ENCODE peak calls at places on chromosomes 2 and 18, in five cellular contexts. One of them, this sample, is unnamed. For H3K36me3 and H3K4me1, the result is how much of the 10 kb centered on the place peaks cover.

GRCh38 chr2:85164145-85164559 is 31.0 kb downstream of the TCF7L1 start:
- DNase-seq in transverse colon: no peak
- DNase-seq in iPS DF 6.9: no peak
- DNase-seq in RWPE2: no peak
- DNase-seq in colonic mucosa: no peak
- DNase-seq in this sample: no peak

GRCh38 chr2:197011777-197012641 is 85.5 kb upstream of the PGAP1 start:
- DNase-seq in colonic mucosa: no peak
- DNase-seq in transverse colon: no peak
- DNase-seq in iPS DF 6.9: no peak
- DNase-seq in RWPE2: no peak
- DNase-seq in this sample: no peak

GRCh38 chr2:56410140-56410539 is 226.3 kb downstream of the CCDC85A start:
- DNase-seq in transverse colon: no peak
- DNase-seq in colonic mucosa: no peak
- DNase-seq in iPS DF 6.9: no peak
- DNase-seq in RWPE2: no peak
- DNase-seq in this sample: no peak

GRCh38 chr2:73640537-73640936 is 1.7 kb downstream of the NAT8 start:
- DNase-seq in transverse colon: no peak
- DNase-seq in colonic mucosa: no peak
- DNase-seq in iPS DF 6.9: no peak
- DNase-seq in RWPE2: no peak
- DNase-seq in this sample: no peak

GRCh38 chr2:234286118-234286598 is 210.7 kb downstream of the ARL4C start:
- DNase-seq in colonic mucosa: no peak
- DNase-seq in iPS DF 6.9: no peak
- DNase-seq in transverse colon: no peak
- DNase-seq in RWPE2: no peak
- DNase-seq in this sample: no peak

GRCh38 chr2:236939751-236940229 is 145.9 kb upstream of the COPS8 start:
- DNase-seq in iPS DF 6.9: no peak
- DNase-seq in colonic mucosa: peak
- DNase-seq in RWPE2: no peak
- DNase-seq in transverse colon: no peak
- DNase-seq in this sample: no peak

GRCh38 chr2:110682872-110683271 is 5.0 kb upstream of the BUB1 start:
- DNase-seq in transverse colon: no peak
- DNase-seq in colonic mucosa: no peak
- DNase-seq in iPS DF 6.9: no peak
- DNase-seq in RWPE2: no peak
- DNase-seq in this sample: no peak

GRCh38 chr2:169507698-169508097 is 1.8 kb upstream of the KLHL41 start:
- DNase-seq in colonic mucosa: no peak
- DNase-seq in iPS DF 6.9: no peak
- DNase-seq in RWPE2: no peak
- DNase-seq in transverse colon: no peak
- DNase-seq in this sample: no peak

GRCh38 chr18:43919565-43919964 is 642.3 kb upstream of the SYT4 start:
- DNase-seq in colonic mucosa: no peak
- DNase-seq in transverse colon: no peak
- DNase-seq in iPS DF 6.9: no peak
- DNase-seq in RWPE2: no peak
- DNase-seq in this sample: no peak

GRCh38 chr18:49865401-49865800 is 52.1 kb upstream of the ACAA2 start:
- DNase-seq in iPS DF 6.9: no peak
- DNase-seq in transverse colon: peak
- DNase-seq in colonic mucosa: peak
- DNase-seq in RWPE2: peak
- DNase-seq in this sample: no peak

GRCh38 chr2:60552096-60552850 is 1.2 kb downstream of the BCL11A start:
- DNase-seq in iPS DF 6.9: no peak
- DNase-seq in RWPE2: no peak
- DNase-seq in colonic mucosa: no peak
- DNase-seq in transverse colon: no peak
- DNase-seq in this sample: no peak

GRCh38 chr2:143949121-143949848 is 570.6 kb downstream of the ZEB2 start:
- DNase-seq in iPS DF 6.9: no peak
- DNase-seq in RWPE2: no peak
- DNase-seq in colonic mucosa: no peak
- DNase-seq in transverse colon: no peak
- DNase-seq in this sample: no peak

GRCh38 chr2:217908544-217908943 is 94.3 kb downstream of the TNS1 start:
- DNase-seq in RWPE2: no peak
- DNase-seq in colonic mucosa: no peak
- DNase-seq in transverse colon: no peak
- DNase-seq in iPS DF 6.9: no peak
- DNase-seq in this sample: no peak

GRCh38 chr2:172094319-172095145 is 8.2 kb downstream of the DLX2 start:
- DNase-seq in RWPE2: peak
- DNase-seq in transverse colon: no peak
- DNase-seq in colonic mucosa: no peak
- DNase-seq in iPS DF 6.9: no peak
- DNase-seq in this sample: no peak

GRCh38 chr2:112644155-112644932 is 1.4 kb upstream of the SLC20A1 start:
- DNase-seq in transverse colon: peak
- DNase-seq in RWPE2: no peak
- DNase-seq in iPS DF 6.9: no peak
- DNase-seq in colonic mucosa: peak
- DNase-seq in this sample: peak

GRCh38 chr2:42248846-42249245 is 79.7 kb downstream of the EML4 start:
- DNase-seq in transverse colon: no peak
- DNase-seq in RWPE2: no peak
- DNase-seq in iPS DF 6.9: no peak
- DNase-seq in colonic mucosa: no peak
- DNase-seq in this sample: no peak

GRCh38 chr2:75491129-75491753 is 69.5 kb downstream of the EVA1A start:
- DNase-seq in colonic mucosa: no peak
- DNase-seq in iPS DF 6.9: no peak
- DNase-seq in RWPE2: no peak
- DNase-seq in transverse colon: no peak
- DNase-seq in this sample: no peak

GRCh38 chr2:236173734-236174607 is 5.8 kb upstream of the GBX2 start:
- DNase-seq in RWPE2: no peak
- DNase-seq in iPS DF 6.9: no peak
- DNase-seq in colonic mucosa: no peak
- DNase-seq in transverse colon: no peak
- DNase-seq in this sample: no peak

GRCh38 chr18:10442551-10442971 is 11.9 kb upstream of the APCDD1 start:
- DNase-seq in iPS DF 6.9: no peak
- DNase-seq in RWPE2: no peak
- DNase-seq in colonic mucosa: no peak
- DNase-seq in transverse colon: no peak
- DNase-seq in this sample: no peak

GRCh38 chr2:202009019-202009481 is 24.6 kb upstream of the FZD7 start:
- DNase-seq in transverse colon: no peak
- DNase-seq in iPS DF 6.9: no peak
- DNase-seq in RWPE2: no peak
- DNase-seq in colonic mucosa: no peak
- DNase-seq in this sample: no peak

GRCh38 chr18:13096232-13096631 is 105.1 kb downstream of the CEP192 start:
- DNase-seq in transverse colon: no peak
- DNase-seq in iPS DF 6.9: no peak
- DNase-seq in RWPE2: no peak
- DNase-seq in colonic mucosa: no peak
- DNase-seq in this sample: no peak

GRCh38 chr2:151422917-151423439 is 13.3 kb downstream of the RIF1 start:
- DNase-seq in colonic mucosa: no peak
- DNase-seq in iPS DF 6.9: no peak
- DNase-seq in transverse colon: no peak
- DNase-seq in RWPE2: no peak
- DNase-seq in this sample: no peak

GRCh38 chr2:151417650-151418049 is 7.9 kb downstream of the RIF1 start:
- DNase-seq in RWPE2: no peak
- DNase-seq in colonic mucosa: no peak
- DNase-seq in iPS DF 6.9: no peak
- DNase-seq in transverse colon: no peak
- DNase-seq in this sample: no peak
- H3K36me3 ChIP-seq in RWPE2: half or more
- H3K36me3 ChIP-seq in colonic mucosa: under half
- H3K36me3 ChIP-seq in iPS DF 6.9: under half
- H3K36me3 ChIP-seq in transverse colon: under half
- H3K36me3 ChIP-seq in this sample: half or more

DNA sequence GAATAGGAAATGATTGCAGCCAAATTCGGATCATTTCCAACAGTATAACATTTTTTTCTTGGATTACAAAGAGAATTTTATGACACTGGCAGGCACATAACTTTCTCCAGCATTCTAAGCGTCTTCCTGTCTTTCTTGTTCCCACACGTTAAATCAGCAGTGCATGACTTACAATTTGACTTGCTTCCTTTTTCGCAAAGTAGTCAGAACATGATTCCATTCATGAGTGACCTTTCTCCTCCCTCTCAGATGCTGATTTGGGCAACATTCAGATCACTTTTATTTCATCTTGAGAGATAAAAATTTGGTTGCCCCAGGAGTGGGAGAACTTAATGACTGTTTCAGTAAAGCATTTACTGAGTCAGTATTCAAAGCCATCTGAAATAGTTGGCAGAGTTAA is 858.7 kb upstream of the ACVR2A start:
- DNase-seq in colonic mucosa: no peak
- DNase-seq in iPS DF 6.9: no peak
- DNase-seq in transverse colon: no peak
- DNase-seq in RWPE2: no peak
- DNase-seq in this sample: no peak
- H3K4me1 ChIP-seq in colonic mucosa: under half
- H3K4me1 ChIP-seq in iPS DF 6.9: under half
- H3K4me1 ChIP-seq in transverse colon: under half
- H3K4me1 ChIP-seq in RWPE2: under half
- H3K4me1 ChIP-seq in this sample: under half

GRCh38 chr2:174560737-174561136 is 36.9 kb downstream of the WIPF1 start:
- DNase-seq in colonic mucosa: no peak
- DNase-seq in iPS DF 6.9: no peak
- DNase-seq in RWPE2: no peak
- DNase-seq in transverse colon: no peak
- DNase-seq in this sample: no peak

GRCh38 chr2:174568425-174568824 is 29.2 kb downstream of the WIPF1 start:
- DNase-seq in RWPE2: no peak
- DNase-seq in iPS DF 6.9: no peak
- DNase-seq in transverse colon: no peak
- DNase-seq in colonic mucosa: no peak
- DNase-seq in this sample: no peak

GRCh38 chr2:174561283-174562275 is 36.0 kb downstream of the WIPF1 start:
- DNase-seq in transverse colon: peak
- DNase-seq in colonic mucosa: no peak
- DNase-seq in RWPE2: no peak
- DNase-seq in iPS DF 6.9: no peak
- DNase-seq in this sample: no peak

GRCh38 chr2:174563530-174564282 is 33.9 kb downstream of the WIPF1 start:
- DNase-seq in RWPE2: no peak
- DNase-seq in transverse colon: no peak
- DNase-seq in iPS DF 6.9: no peak
- DNase-seq in colonic mucosa: no peak
- DNase-seq in this sample: no peak
- H3K36me3 ChIP-seq in RWPE2: under half
- H3K36me3 ChIP-seq in transverse colon: under half
- H3K36me3 ChIP-seq in iPS DF 6.9: under half
- H3K36me3 ChIP-seq in colonic mucosa: under half
- H3K36me3 ChIP-seq in this sample: under half

GRCh38 chr2:216653093-216653799 is 20.0 kb downstream of the IGFBP2 start:
- DNase-seq in RWPE2: no peak
- DNase-seq in transverse colon: no peak
- DNase-seq in iPS DF 6.9: no peak
- DNase-seq in colonic mucosa: no peak
- DNase-seq in this sample: no peak

GRCh38 chr2:216652566-216652965 is 19.3 kb downstream of the IGFBP2 start:
- DNase-seq in iPS DF 6.9: no peak
- DNase-seq in transverse colon: no peak
- DNase-seq in colonic mucosa: no peak
- DNase-seq in RWPE2: no peak
- DNase-seq in this sample: no peak

GRCh38 chr2:216650607-216651229 is 17.5 kb downstream of the IGFBP2 start:
- DNase-seq in transverse colon: no peak
- DNase-seq in iPS DF 6.9: no peak
- DNase-seq in colonic mucosa: no peak
- DNase-seq in RWPE2: no peak
- DNase-seq in this sample: no peak

GRCh38 chr2:216649573-216649972 is 16.4 kb downstream of the IGFBP2 start:
- DNase-seq in iPS DF 6.9: no peak
- DNase-seq in transverse colon: no peak
- DNase-seq in colonic mucosa: no peak
- DNase-seq in RWPE2: no peak
- DNase-seq in this sample: no peak

GRCh38 chr2:216651370-216651881 is 18.2 kb downstream of the IGFBP2 start:
- DNase-seq in colonic mucosa: no peak
- DNase-seq in transverse colon: no peak
- DNase-seq in iPS DF 6.9: no peak
- DNase-seq in RWPE2: no peak
- DNase-seq in this sample: no peak
- H3K4me1 ChIP-seq in colonic mucosa: under half
- H3K4me1 ChIP-seq in transverse colon: under half
- H3K4me1 ChIP-seq in iPS DF 6.9: under half
- H3K4me1 ChIP-seq in RWPE2: under half
- H3K4me1 ChIP-seq in this sample: under half

DNA sequence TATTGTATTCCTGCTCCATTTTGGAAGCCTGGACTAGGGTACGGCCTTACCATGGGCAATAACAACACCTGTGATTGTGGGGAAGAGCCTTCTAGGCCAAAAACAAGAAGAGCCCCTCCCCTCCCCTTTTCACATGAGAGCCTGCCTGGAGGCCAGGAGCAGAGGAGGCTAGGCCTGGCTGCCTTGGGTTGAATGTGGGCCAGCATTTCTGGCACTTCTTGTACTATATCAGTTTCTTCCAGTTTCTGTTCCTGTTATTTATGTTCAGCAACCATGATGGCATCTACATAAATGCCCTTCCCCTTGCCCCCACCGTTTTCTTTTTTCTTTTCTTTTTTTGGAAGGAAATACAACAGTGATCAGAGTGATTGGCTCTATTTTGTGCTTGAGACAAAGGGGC is 58.4 kb downstream of the KCTD18 start:
- DNase-seq in RWPE2: no peak
- DNase-seq in iPS DF 6.9: no peak
- DNase-seq in colonic mucosa: no peak
- DNase-seq in transverse colon: no peak
- DNase-seq in this sample: no peak
- H3K36me3 ChIP-seq in RWPE2: under half
- H3K36me3 ChIP-seq in iPS DF 6.9: under half
- H3K36me3 ChIP-seq in colonic mucosa: under half
- H3K36me3 ChIP-seq in transverse colon: under half
- H3K36me3 ChIP-seq in this sample: under half

GRCh38 chr2:20219763-20220380 is 5.1 kb downstream of the SDC1 start:
- DNase-seq in RWPE2: no peak
- DNase-seq in transverse colon: no peak
- DNase-seq in colonic mucosa: no peak
- DNase-seq in iPS DF 6.9: no peak
- DNase-seq in this sample: peak
- H3K4me1 ChIP-seq in RWPE2: half or more
- H3K4me1 ChIP-seq in transverse colon: under half
- H3K4me1 ChIP-seq in colonic mucosa: under half
- H3K4me1 ChIP-seq in iPS DF 6.9: under half
- H3K4me1 ChIP-seq in this sample: half or more

DNA sequence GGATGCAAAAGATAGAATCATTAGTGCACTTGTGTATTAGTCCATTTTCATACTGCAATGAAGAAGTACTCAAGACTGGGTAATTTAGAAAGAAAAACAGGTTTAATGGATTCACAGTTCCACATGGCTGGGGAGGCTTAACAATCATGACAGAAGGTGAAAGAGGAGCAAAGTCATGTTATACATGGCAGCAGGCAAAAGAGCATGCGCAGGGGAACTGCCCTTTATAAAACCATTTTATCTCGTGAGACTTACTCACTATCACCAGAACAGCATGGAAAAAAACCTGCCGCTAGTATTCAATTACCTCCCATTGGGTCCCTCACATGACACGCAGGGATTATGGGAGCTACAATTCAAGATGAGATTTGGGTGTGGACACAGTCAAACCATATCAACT is 129.4 kb downstream of the SCG2 start:
- DNase-seq in RWPE2: no peak
- DNase-seq in iPS DF 6.9: no peak
- DNase-seq in colonic mucosa: no peak
- DNase-seq in transverse colon: no peak
- DNase-seq in this sample: no peak
- H3K36me3 ChIP-seq in RWPE2: under half
- H3K36me3 ChIP-seq in iPS DF 6.9: under half
- H3K36me3 ChIP-seq in colonic mucosa: under half
- H3K36me3 ChIP-seq in transverse colon: under half
- H3K36me3 ChIP-seq in this sample: under half

This sample was measured in suprapubic skin.